ENCODE peak calls at places on chromosomes 7 and 10, in four cellular contexts. N is astrocyte, U is Karpas-422, E is neuronal stem cell. X is an unnamed sample.
A peak's percentile ranks its signal among the peaks of the same experiment; 100 is the strongest.

GRCh38 chr10:128274938-128275337 is 148.7 kb upstream of the MKI67 start:
- DNase-seq in N (no peak), U (no peak), E (no peak), X (no peak)

GRCh38 chr7:24441331-24442059 is 131.8 kb upstream of the PALS2 start:
- DNase-seq in N (no peak), E (no peak), U (no peak), X (no peak)

GRCh38 chr10:78804356-78805032 is 264.3 kb upstream of the ZMIZ1 start:
- DNase-seq in E (no peak), U (no peak), N (no peak), X (no peak)

GRCh38 chr10:130369645-130370381 is 233.6 kb downstream of the GLRX3 start:
- DNase-seq in U (no peak), E (no peak), N (no peak), X (no peak)

GRCh38 chr10:930415-931325 is 835 bp downstream of the LARP4B start:
- DNase-seq in N (peak; percentile 29), U (peak; percentile 72), E (peak; percentile 42), X (peak; percentile 50)

GRCh38 chr10:117126034-117126433 is 12.0 kb downstream of the VAX1 start:
- DNase-seq in U (no peak), N (no peak), E (no peak), X (no peak)

GRCh38 chr7:140586517-140586916 is 54.1 kb downstream of the DENND2A start:
- DNase-seq in U (no peak), N (no peak), E (no peak), X (no peak)

GRCh38 chr7:117401293-117402002 is 25.8 kb downstream of the ASZ1 start:
- DNase-seq in N (no peak), U (no peak), E (no peak), X (peak; percentile 6)

GRCh38 chr10:71821909-71822763 is 28.9 kb downstream of the PSAP start:
- DNase-seq in N (peak; percentile 78), E (no peak), U (no peak), X (no peak)

DNA sequence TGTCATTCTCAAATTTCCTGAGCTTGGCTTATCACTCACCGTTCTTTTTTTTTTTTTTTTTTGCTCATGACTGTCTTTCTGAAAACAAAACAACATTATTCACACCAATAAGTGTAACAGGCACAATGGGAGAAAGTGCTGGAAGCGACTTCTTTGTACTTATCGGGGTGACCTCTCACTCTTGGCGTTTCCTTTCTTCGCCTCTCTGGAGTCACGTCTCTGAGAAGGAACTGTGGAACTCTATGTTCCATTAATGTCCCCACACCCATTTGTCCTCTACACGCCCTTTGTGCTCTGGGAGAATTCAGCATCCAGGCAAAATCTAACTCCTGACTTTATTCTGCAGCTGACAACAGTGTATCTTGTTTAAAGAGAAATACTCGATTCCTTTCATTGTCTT is 70.8 kb upstream of the FAM204A start:
- DNase-seq in U (no peak), N (no peak), E (no peak), X (no peak)
- H3K27ac ChIP-seq in U (no peak overlapping the region), N (no peak overlapping the region), E (no peak overlapping the region), X (no peak overlapping the region)

DNA sequence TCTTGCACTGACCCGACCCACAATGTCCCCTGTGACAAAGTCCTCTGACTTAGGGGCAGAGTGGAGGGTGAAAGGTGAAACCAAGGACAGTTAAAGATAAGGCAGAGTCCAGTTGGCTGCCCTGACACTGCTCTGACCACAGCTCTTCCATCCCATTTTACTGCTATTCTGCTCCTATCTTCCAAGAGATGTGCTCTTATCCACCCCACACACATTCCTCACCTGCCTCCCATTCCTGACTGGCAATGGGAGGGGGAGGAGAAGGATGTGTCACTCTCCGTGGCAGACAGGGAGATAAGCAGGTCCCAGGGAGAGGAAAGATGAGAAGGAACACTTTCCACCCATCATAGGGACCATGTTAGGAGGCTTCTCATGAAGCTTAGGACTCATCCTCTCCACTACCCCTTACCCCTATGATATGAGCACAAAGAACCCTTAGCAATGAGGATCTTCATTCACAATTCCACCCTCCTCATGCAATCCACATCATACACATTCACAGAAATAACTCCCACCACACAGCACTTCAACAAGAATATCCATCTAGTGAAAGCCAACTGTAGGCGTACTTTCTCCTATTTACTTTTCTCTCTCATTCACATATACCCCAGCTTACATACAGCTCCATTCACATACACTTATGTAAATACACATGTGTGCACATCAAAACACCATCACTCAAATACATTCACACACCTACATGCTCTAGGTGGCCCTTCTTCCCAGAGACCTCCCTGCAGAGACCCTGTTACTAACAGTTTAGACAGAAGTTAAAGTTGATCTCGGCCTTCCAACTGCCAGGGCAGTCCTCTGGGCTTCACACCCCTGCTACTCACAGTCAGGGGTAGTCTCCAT is 6.6 kb downstream of the SYNPO2L start:
- DNase-seq in E (no peak), U (peak; percentile 36), N (peak; percentile 39), X (peak; percentile 23)
- H3K9ac ChIP-seq in E (no peak overlapping the region), U (no peak overlapping the region), N (peak overlapping the region; percentile 58), X (no peak overlapping the region)

GRCh38 chr7:92898798-92899197 is 62.4 kb upstream of the CDK6 start:
- DNase-seq in N (no peak), E (no peak), U (no peak), X (no peak)

GRCh38 chr7:92910076-92910475 is 73.7 kb upstream of the CDK6 start:
- DNase-seq in N (no peak), E (no peak), U (no peak), X (no peak)

GRCh38 chr7:92904292-92905131 is 68.1 kb upstream of the CDK6 start:
- DNase-seq in E (no peak), N (peak; percentile 98), U (no peak), X (peak; percentile 98)
- H2AFZ ChIP-seq in E (no peak overlapping the region), N (peak overlapping the region; percentile 59), U (no peak overlapping the region), X (peak overlapping the region; percentile 88)

GRCh38 chr7:66283003-66283920 is 78.1 kb downstream of the TPST1 start:
- DNase-seq in N (peak; percentile 87), E (no peak), U (no peak), X (peak; percentile 80)
- H3K27ac ChIP-seq in N (peak overlapping the region; percentile 82), E (no peak overlapping the region), U (no peak overlapping the region), X (peak overlapping the region; percentile 69)

GRCh38 chr7:143281529-143281928 is 3.2 kb upstream of the TMEM139 start:
- DNase-seq in E (no peak), N (no peak), U (no peak), X (no peak)

GRCh38 chr7:143285454-143285756 is 647 bp downstream of the TMEM139 start:
- DNase-seq in E (no peak), N (no peak), U (no peak), X (peak; percentile 43)

GRCh38 chr7:143282124-143282523 is 2.6 kb upstream of the TMEM139 start:
- DNase-seq in N (no peak), E (no peak), U (no peak), X (no peak)

GRCh38 chr7:143284591-143285453 is at the start of gene TMEM139:
- DNase-seq in E (no peak), N (no peak), U (no peak), X (no peak)

GRCh38 chr7:143283344-143283743 is 1.4 kb upstream of the TMEM139 start:
- DNase-seq in N (no peak), U (no peak), E (no peak), X (no peak)
- H3K9ac ChIP-seq in N (no peak overlapping the region), U (no peak overlapping the region), E (no peak overlapping the region), X (no peak overlapping the region)

GRCh38 chr10:3908183-3908582 is 123.2 kb upstream of the KLF6 start:
- DNase-seq in E (no peak), U (no peak), N (no peak), X (no peak)

GRCh38 chr10:3909339-3909738 is 124.3 kb upstream of the KLF6 start:
- DNase-seq in E (no peak), U (no peak), N (no peak), X (no peak)

GRCh38 chr10:3906511-3907111 is 121.6 kb upstream of the KLF6 start:
- DNase-seq in E (no peak), N (peak; percentile 82), U (no peak), X (no peak)

GRCh38 chr10:3904419-3904975 is 119.5 kb upstream of the KLF6 start:
- DNase-seq in E (no peak), U (no peak), N (no peak), X (no peak)

GRCh38 chr10:3907514-3907913 is 122.5 kb upstream of the KLF6 start:
- DNase-seq in E (no peak), N (peak; percentile 92), U (no peak), X (no peak)
- H2AFZ ChIP-seq in E (no peak overlapping the region), N (no peak overlapping the region), U (no peak overlapping the region), X (peak overlapping the region; percentile 68)

DNA sequence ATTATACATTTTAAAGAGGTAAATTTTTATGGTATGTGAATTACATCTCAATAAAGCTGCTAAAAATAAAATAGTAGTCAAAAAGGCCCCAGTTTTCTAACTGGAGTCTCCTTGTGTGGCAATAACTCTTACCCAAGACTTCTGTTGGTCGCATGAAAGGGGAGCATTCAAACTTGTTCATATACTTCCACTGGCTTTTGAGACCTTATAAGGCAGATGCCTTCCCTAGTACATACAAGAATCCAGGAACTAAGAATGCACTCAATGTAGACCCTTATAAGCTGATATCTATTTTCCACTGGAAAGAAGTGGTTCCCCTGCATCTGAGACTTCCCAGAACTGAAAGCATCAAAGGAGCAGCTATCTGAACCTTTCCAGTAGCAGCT is 13.0 kb downstream of the BCAP29 start:
- DNase-seq in U (no peak), N (no peak), E (no peak), X (no peak)
- H3K27ac ChIP-seq in U (no peak overlapping the region), N (no peak overlapping the region), E (no peak overlapping the region), X (no peak overlapping the region)

GRCh38 chr10:115972426-115972825 is 300.6 kb downstream of the GFRA1 start:
- DNase-seq in N (no peak), U (no peak), E (no peak), X (no peak)
- H3K9ac ChIP-seq in N (no peak overlapping the region), U (no peak overlapping the region), E (no peak overlapping the region), X (no peak overlapping the region)

GRCh38 chr7:44990520-44991023 is 9.4 kb upstream of the CCM2 start:
- DNase-seq in N (peak; percentile 91), U (no peak), E (no peak), X (peak; percentile 65)
- H2AFZ ChIP-seq in N (peak overlapping the region; percentile 31), U (no peak overlapping the region), E (peak overlapping the region; percentile 48), X (peak overlapping the region; percentile 81)